ENCODE peak calls at places on chromosomes 3 and 15, in five cellular contexts. F is body of pancreas; G is CD8-positive, alpha-beta memory T cell; Z is heart left ventricle; R is A549. N is an unnamed sample.

GRCh38 chr15:69141286-69141701 is 19.1 kb upstream of the GLCE start:
- DNase-seq in R (peak), G (no peak), Z (no peak), F (peak), N (no peak)

GRCh38 chr15:71136159-71137137 is 21.2 kb downstream of the THSD4 start:
- DNase-seq in R (peak), Z (no peak), G (no peak), F (no peak), N (no peak)

GRCh38 chr3:185823280-185824044 is 1.4 kb downstream of the IGF2BP2 start:
- DNase-seq in R (no peak), G (no peak), F (peak), Z (peak), N (peak)

GRCh38 chr15:66931768-66932633 is 133.4 kb upstream of the SMAD3 start:
- DNase-seq in Z (no peak), G (no peak), F (peak), R (peak), N (no peak)

GRCh38 chr3:87333393-87333892 is 57.1 kb upstream of the POU1F1 start:
- DNase-seq in F (no peak), G (no peak), Z (no peak), R (peak), N (no peak)

GRCh38 chr3:20683912-20684311 is 497.9 kb upstream of the SGO1 start:
- DNase-seq in G (no peak), R (no peak), Z (peak), F (no peak), N (no peak)

GRCh38 chr3:112199622-112200316 is 66.7 kb upstream of the GCSAM start:
- DNase-seq in Z (no peak), F (no peak), G (no peak), R (peak), N (no peak)

GRCh38 chr15:98946301-98947255 is 61.0 kb downstream of the PGPEP1L start:
- DNase-seq in G (no peak), F (peak), R (no peak), Z (peak), N (peak)

GRCh38 chr15:71202712-71203111 is 87.4 kb downstream of the THSD4 start:
- DNase-seq in R (no peak), F (no peak), G (no peak), Z (no peak), N (no peak)

GRCh38 chr3:189386739-189387138 is 215.0 kb downstream of the TPRG1 start:
- DNase-seq in F (no peak), R (no peak), G (no peak), Z (no peak), N (no peak)

GRCh38 chr3:40009991-40010390 is 200.6 kb downstream of the MYRIP start:
- DNase-seq in Z (no peak), G (no peak), F (no peak), R (no peak), N (no peak)

GRCh38 chr3:194136519-194137313 is 768 bp downstream of the HES1 start:
- DNase-seq in F (peak), G (peak), Z (peak), R (no peak), N (peak)

GRCh38 chr3:164113406-164114332 is 964.6 kb downstream of the SI start:
- DNase-seq in R (no peak), F (no peak), Z (no peak), G (no peak), N (no peak)

GRCh38 chr3:123098411-123099330 is 31.8 kb downstream of the PDIA5 start:
- DNase-seq in R (no peak), Z (peak), F (no peak), G (no peak), N (no peak)

GRCh38 chr15:68630836-68631235 is 52.0 kb downstream of the CORO2B start:
- DNase-seq in F (no peak), Z (no peak), R (no peak), G (no peak), N (no peak)

GRCh38 chr3:65793495-65794200 is 245.1 kb downstream of the MAGI1 start:
- DNase-seq in G (no peak), Z (no peak), R (no peak), F (no peak), N (no peak)

GRCh38 chr15:78457101-78457500 is 19.1 kb downstream of the IREB2 start:
- DNase-seq in G (no peak), Z (no peak), R (peak), F (no peak), N (no peak)

GRCh38 chr3:8900065-8900464 is 63.2 kb downstream of the RAD18 start:
- DNase-seq in R (no peak), F (no peak), Z (no peak), G (no peak), N (no peak)

GRCh38 chr3:16596352-16597032 is 8.7 kb downstream of the DAZL start:
- DNase-seq in R (no peak), Z (no peak), G (no peak), F (no peak), N (no peak)

GRCh38 chr3:13702226-13702820 is 153.4 kb downstream of the FBLN2 start:
- DNase-seq in Z (no peak), R (no peak), G (no peak), F (no peak), N (no peak)

GRCh38 chr15:57354436-57355123 is 21.7 kb upstream of the CGNL1 start:
- DNase-seq in G (no peak), F (no peak), R (no peak), Z (no peak), N (no peak)

GRCh38 chr3:19147905-19148767 is at the start of gene KCNH8:
- DNase-seq in F (peak), Z (peak), G (no peak), R (peak), N (no peak)

GRCh38 chr3:19146685-19147650 is 1.3 kb upstream of the KCNH8 start:
- DNase-seq in F (peak), R (peak), Z (peak), G (peak), N (peak)

GRCh38 chr3:19151171-19151570 is 2.9 kb downstream of the KCNH8 start:
- DNase-seq in Z (no peak), G (no peak), R (no peak), F (no peak), N (no peak)

GRCh38 chr3:19149388-19149787 is 1.1 kb downstream of the KCNH8 start:
- DNase-seq in Z (no peak), G (peak), F (peak), R (no peak), N (no peak)

DNA sequence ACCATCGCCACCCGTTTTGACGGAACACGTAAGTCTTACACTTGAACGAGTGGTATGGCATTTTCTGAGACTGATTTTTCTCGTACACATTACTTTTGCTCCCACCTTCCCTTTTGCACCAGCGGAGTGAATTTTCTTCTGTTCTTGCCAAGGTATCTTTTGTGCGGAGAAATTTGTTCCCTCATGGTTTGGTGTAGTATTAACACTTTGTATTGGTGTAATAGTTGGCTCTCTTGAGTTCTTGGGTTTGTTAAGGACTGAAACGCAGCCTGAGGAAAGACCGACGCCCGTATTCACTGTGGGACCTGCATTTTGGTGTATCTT is 420 bp downstream of the KCNH8 start:
- DNase-seq in Z (no peak), G (no peak), R (no peak), F (no peak), N (no peak)
- H3K4me3 ChIP-seq in Z (peak), G (no peak), R (peak), F (peak), N (peak)

GRCh38 chr15:76341366-76342045 is 4.9 kb downstream of the ISL2 start:
- DNase-seq in Z (no peak), G (peak), F (peak), R (no peak), N (no peak)
- H3K4me3 ChIP-seq in Z (no peak), G (no peak), F (no peak), R (no peak), N (peak)

GRCh38 chr15:63597821-63598220 is 634 bp downstream of the FBXL22 start:
- DNase-seq in F (no peak), G (no peak), Z (no peak), R (no peak), N (no peak)
- H3K4me3 ChIP-seq in F (no peak), G (no peak), Z (peak), R (no peak), N (peak)

DNA sequence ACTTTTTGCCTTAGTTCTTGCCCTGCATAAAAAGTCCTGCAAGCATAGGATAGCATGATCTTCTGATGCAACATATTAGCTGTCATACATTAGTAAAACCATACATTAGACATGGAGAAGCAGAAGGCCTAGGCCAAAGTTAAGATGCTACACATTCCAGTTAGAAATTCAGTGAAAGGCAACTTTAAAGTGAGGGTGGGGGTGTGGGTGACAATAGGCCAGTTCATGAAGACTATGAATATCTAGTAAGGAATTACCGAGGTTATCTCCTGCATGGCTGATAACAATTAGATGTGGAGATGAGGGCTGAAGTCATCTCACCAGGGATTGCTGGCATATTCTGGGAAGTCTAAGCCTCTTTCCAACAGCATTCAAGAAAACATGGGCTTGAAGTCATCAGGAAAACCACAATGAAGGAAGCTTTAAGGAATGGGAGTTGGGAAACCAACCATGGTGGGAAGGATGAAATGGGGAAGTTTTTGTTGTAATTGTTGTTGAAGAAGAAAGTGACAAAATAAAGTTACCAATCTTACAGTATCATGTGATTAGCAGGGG is 410.0 kb downstream of the FOXP1 start:
- DNase-seq in G (no peak), F (no peak), Z (no peak), R (no peak), N (no peak)
- H3K4me3 ChIP-seq in G (no peak), F (no peak), Z (no peak), R (no peak), N (no peak)

GRCh38 chr15:74598126-74598842 is 17.4 kb upstream of the CLK3 start:
- DNase-seq in R (peak), Z (peak), G (peak), F (peak), N (peak)

GRCh38 chr15:74595271-74595670 is 20.4 kb upstream of the CLK3 start:
- DNase-seq in R (no peak), Z (no peak), G (no peak), F (no peak), N (no peak)

GRCh38 chr15:74594455-74594854 is 21.2 kb upstream of the CLK3 start:
- DNase-seq in Z (no peak), R (no peak), F (no peak), G (no peak), N (no peak)

GRCh38 chr15:74603026-74603788 is 12.4 kb upstream of the CLK3 start:
- DNase-seq in G (no peak), Z (peak), F (no peak), R (no peak), N (no peak)

GRCh38 chr15:74599156-74599555 is 16.5 kb upstream of the CLK3 start:
- DNase-seq in R (no peak), F (no peak), G (no peak), Z (peak), N (peak)
- H3K4me3 ChIP-seq in R (peak), F (peak), G (peak), Z (peak), N (peak)

GRCh38 chr3:108089544-108089943 is 1.3 kb downstream of the CD47 start:
- DNase-seq in G (no peak), F (no peak), R (no peak), Z (no peak), N (no peak)

GRCh38 chr3:108088697-108089096 is 2.1 kb downstream of the CD47 start:
- DNase-seq in G (peak), R (no peak), F (no peak), Z (no peak), N (no peak)

GRCh38 chr3:108086653-108087052 is 4.2 kb downstream of the CD47 start:
- DNase-seq in G (no peak), Z (no peak), F (no peak), R (no peak), N (no peak)

GRCh38 chr3:108088146-108088545 is 2.7 kb downstream of the CD47 start:
- DNase-seq in G (no peak), Z (no peak), R (no peak), F (no peak), N (no peak)

GRCh38 chr3:108085821-108086350 is 4.9 kb downstream of the CD47 start:
- DNase-seq in R (no peak), G (no peak), Z (no peak), F (no peak), N (no peak)
- H3K4me3 ChIP-seq in R (no peak), G (peak), Z (no peak), F (no peak), N (no peak)

GRCh38 chr3:144257381-144257780 is 285.8 kb downstream of the DIPK2A start:
- DNase-seq in G (no peak), R (no peak), F (no peak), Z (no peak), N (no peak)
- H3K4me3 ChIP-seq in G (no peak), R (no peak), F (no peak), Z (no peak), N (no peak)

GRCh38 chr3:187741403-187742350 is 3.6 kb downstream of the BCL6 start:
- DNase-seq in Z (peak), G (peak), R (peak), F (peak), N (peak)
- H3K4me3 ChIP-seq in Z (peak), G (peak), R (peak), F (peak), N (peak)

GRCh38 chr3:14762701-14763100 is 56.1 kb upstream of the FGD5 start:
- DNase-seq in G (no peak), Z (no peak), R (no peak), F (no peak), N (no peak)

GRCh38 chr3:14765065-14765410 is 53.7 kb upstream of the FGD5 start:
- DNase-seq in Z (no peak), G (no peak), R (no peak), F (no peak), N (no peak)

GRCh38 chr3:14766428-14767244 is 52.1 kb upstream of the FGD5 start:
- DNase-seq in R (no peak), G (no peak), Z (no peak), F (no peak), N (no peak)

GRCh38 chr3:14765576-14766427 is 53.0 kb upstream of the FGD5 start:
- DNase-seq in Z (no peak), G (no peak), R (no peak), F (no peak), N (no peak)

GRCh38 chr3:14764331-14765064 is 54.3 kb upstream of the FGD5 start:
- DNase-seq in G (no peak), R (no peak), F (no peak), Z (no peak), N (no peak)
- H3K4me3 ChIP-seq in G (no peak), R (no peak), F (no peak), Z (no peak), N (no peak)

GRCh38 chr15:48643776-48644497 is 1.6 kb downstream of the FBN1 start:
- DNase-seq in G (no peak), F (no peak), Z (no peak), R (no peak), N (no peak)
- H3K4me3 ChIP-seq in G (no peak), F (no peak), Z (peak), R (peak), N (peak)

N was measured in psoas muscle.